ENCODE peak calls at places on chromosomes 12 and 14, in nine cellular contexts. One of them, this sample, is unnamed.

GRCh38 chr12:117646595-117646994 is 285.2 kb upstream of the NOS1 start:
- DNase-seq in stimulated activated CD4-positive, alpha-beta T cell treated with anti-CD3 and anti-CD28 coated beads, TNF-alpha, amount 100 ng/mL, for 48 hours: no peak
- DNase-seq in IMR-90: no peak
- DNase-seq in mucosa of gallbladder: no peak
- DNase-seq in pancreas: no peak
- DNase-seq in neural crest cell: no peak
- DNase-seq in pons: no peak
- DNase-seq in uterus: no peak
- DNase-seq in activated CD8-positive, alpha-beta memory T cell treated with anti-CD3 and anti-CD28 coated beads, Interleukin-2, amount 50 U/mL, for 48 hours: no peak
- DNase-seq in this sample: no peak

GRCh38 chr14:89251066-89251465 is 166.0 kb downstream of the FOXN3 start:
- DNase-seq in uterus: no peak
- DNase-seq in mucosa of gallbladder: no peak
- DNase-seq in neural crest cell: no peak
- DNase-seq in IMR-90: peak
- DNase-seq in activated CD8-positive, alpha-beta memory T cell treated with anti-CD3 and anti-CD28 coated beads, Interleukin-2, amount 50 U/mL, for 48 hours: no peak
- DNase-seq in stimulated activated CD4-positive, alpha-beta T cell treated with anti-CD3 and anti-CD28 coated beads, TNF-alpha, amount 100 ng/mL, for 48 hours: no peak
- DNase-seq in pons: no peak
- DNase-seq in pancreas: no peak
- DNase-seq in this sample: no peak

GRCh38 chr12:88644946-88645702 is 64.9 kb upstream of the KITLG start:
- DNase-seq in pons: no peak
- DNase-seq in stimulated activated CD4-positive, alpha-beta T cell treated with anti-CD3 and anti-CD28 coated beads, TNF-alpha, amount 100 ng/mL, for 48 hours: no peak
- DNase-seq in activated CD8-positive, alpha-beta memory T cell treated with anti-CD3 and anti-CD28 coated beads, Interleukin-2, amount 50 U/mL, for 48 hours: no peak
- DNase-seq in pancreas: no peak
- DNase-seq in mucosa of gallbladder: no peak
- DNase-seq in IMR-90: no peak
- DNase-seq in uterus: no peak
- DNase-seq in neural crest cell: no peak
- DNase-seq in this sample: no peak

GRCh38 chr12:57182918-57183575 is 33.5 kb upstream of the NXPH4 start:
- DNase-seq in stimulated activated CD4-positive, alpha-beta T cell treated with anti-CD3 and anti-CD28 coated beads, TNF-alpha, amount 100 ng/mL, for 48 hours: peak
- DNase-seq in pancreas: peak
- DNase-seq in IMR-90: peak
- DNase-seq in pons: peak
- DNase-seq in neural crest cell: peak
- DNase-seq in uterus: peak
- DNase-seq in activated CD8-positive, alpha-beta memory T cell treated with anti-CD3 and anti-CD28 coated beads, Interleukin-2, amount 50 U/mL, for 48 hours: peak
- DNase-seq in mucosa of gallbladder: peak
- DNase-seq in this sample: no peak

GRCh38 chr12:58566599-58566998 is 353.7 kb downstream of the LRIG3 start:
- DNase-seq in stimulated activated CD4-positive, alpha-beta T cell treated with anti-CD3 and anti-CD28 coated beads, TNF-alpha, amount 100 ng/mL, for 48 hours: no peak
- DNase-seq in pons: no peak
- DNase-seq in activated CD8-positive, alpha-beta memory T cell treated with anti-CD3 and anti-CD28 coated beads, Interleukin-2, amount 50 U/mL, for 48 hours: no peak
- DNase-seq in uterus: no peak
- DNase-seq in pancreas: no peak
- DNase-seq in IMR-90: peak
- DNase-seq in neural crest cell: no peak
- DNase-seq in mucosa of gallbladder: no peak
- DNase-seq in this sample: no peak

GRCh38 chr14:52299692-52300278 is 14.3 kb upstream of the PTGER2 start:
- DNase-seq in activated CD8-positive, alpha-beta memory T cell treated with anti-CD3 and anti-CD28 coated beads, Interleukin-2, amount 50 U/mL, for 48 hours: no peak
- DNase-seq in uterus: no peak
- DNase-seq in IMR-90: peak
- DNase-seq in pancreas: no peak
- DNase-seq in mucosa of gallbladder: no peak
- DNase-seq in pons: peak
- DNase-seq in stimulated activated CD4-positive, alpha-beta T cell treated with anti-CD3 and anti-CD28 coated beads, TNF-alpha, amount 100 ng/mL, for 48 hours: no peak
- DNase-seq in neural crest cell: no peak
- DNase-seq in this sample: no peak

GRCh38 chr14:93712079-93712837 is 76.0 kb downstream of the PRIMA1 start:
- DNase-seq in neural crest cell: no peak
- DNase-seq in uterus: no peak
- DNase-seq in activated CD8-positive, alpha-beta memory T cell treated with anti-CD3 and anti-CD28 coated beads, Interleukin-2, amount 50 U/mL, for 48 hours: no peak
- DNase-seq in stimulated activated CD4-positive, alpha-beta T cell treated with anti-CD3 and anti-CD28 coated beads, TNF-alpha, amount 100 ng/mL, for 48 hours: no peak
- DNase-seq in pancreas: no peak
- DNase-seq in IMR-90: no peak
- DNase-seq in mucosa of gallbladder: no peak
- DNase-seq in pons: no peak
- DNase-seq in this sample: peak

GRCh38 chr12:11144297-11144696 is 9.9 kb upstream of the TAS2R30 start:
- DNase-seq in IMR-90: no peak
- DNase-seq in neural crest cell: no peak
- DNase-seq in mucosa of gallbladder: no peak
- DNase-seq in uterus: no peak
- DNase-seq in activated CD8-positive, alpha-beta memory T cell treated with anti-CD3 and anti-CD28 coated beads, Interleukin-2, amount 50 U/mL, for 48 hours: no peak
- DNase-seq in stimulated activated CD4-positive, alpha-beta T cell treated with anti-CD3 and anti-CD28 coated beads, TNF-alpha, amount 100 ng/mL, for 48 hours: no peak
- DNase-seq in pancreas: no peak
- DNase-seq in pons: no peak
- DNase-seq in this sample: no peak

GRCh38 chr12:109377139-109377685 is 29.5 kb downstream of the MYO1H start:
- DNase-seq in uterus: no peak
- DNase-seq in IMR-90: no peak
- DNase-seq in pons: no peak
- DNase-seq in stimulated activated CD4-positive, alpha-beta T cell treated with anti-CD3 and anti-CD28 coated beads, TNF-alpha, amount 100 ng/mL, for 48 hours: no peak
- DNase-seq in neural crest cell: no peak
- DNase-seq in pancreas: no peak
- DNase-seq in activated CD8-positive, alpha-beta memory T cell treated with anti-CD3 and anti-CD28 coated beads, Interleukin-2, amount 50 U/mL, for 48 hours: no peak
- DNase-seq in mucosa of gallbladder: no peak
- DNase-seq in this sample: no peak

GRCh38 chr14:60102389-60102788 is 10.7 kb downstream of the PCNX4 start:
- DNase-seq in mucosa of gallbladder: no peak
- DNase-seq in pancreas: no peak
- DNase-seq in stimulated activated CD4-positive, alpha-beta T cell treated with anti-CD3 and anti-CD28 coated beads, TNF-alpha, amount 100 ng/mL, for 48 hours: no peak
- DNase-seq in activated CD8-positive, alpha-beta memory T cell treated with anti-CD3 and anti-CD28 coated beads, Interleukin-2, amount 50 U/mL, for 48 hours: no peak
- DNase-seq in IMR-90: peak
- DNase-seq in pons: no peak
- DNase-seq in neural crest cell: no peak
- DNase-seq in uterus: no peak
- DNase-seq in this sample: no peak

GRCh38 chr14:100709252-100709955 is 17.3 kb upstream of the DLK1 start:
- DNase-seq in pancreas: no peak
- DNase-seq in IMR-90: peak
- DNase-seq in activated CD8-positive, alpha-beta memory T cell treated with anti-CD3 and anti-CD28 coated beads, Interleukin-2, amount 50 U/mL, for 48 hours: no peak
- DNase-seq in mucosa of gallbladder: no peak
- DNase-seq in uterus: no peak
- DNase-seq in pons: no peak
- DNase-seq in neural crest cell: peak
- DNase-seq in stimulated activated CD4-positive, alpha-beta T cell treated with anti-CD3 and anti-CD28 coated beads, TNF-alpha, amount 100 ng/mL, for 48 hours: no peak
- DNase-seq in this sample: no peak

GRCh38 chr12:132327351-132328171 is 1.8 kb downstream of the GALNT9 start:
- DNase-seq in IMR-90: peak
- DNase-seq in pancreas: peak
- DNase-seq in neural crest cell: no peak
- DNase-seq in uterus: peak
- DNase-seq in mucosa of gallbladder: peak
- DNase-seq in pons: peak
- DNase-seq in stimulated activated CD4-positive, alpha-beta T cell treated with anti-CD3 and anti-CD28 coated beads, TNF-alpha, amount 100 ng/mL, for 48 hours: peak
- DNase-seq in activated CD8-positive, alpha-beta memory T cell treated with anti-CD3 and anti-CD28 coated beads, Interleukin-2, amount 50 U/mL, for 48 hours: peak
- DNase-seq in this sample: no peak

GRCh38 chr12:50282581-50283229 is 615 bp downstream of the LIMA1 start:
- DNase-seq in stimulated activated CD4-positive, alpha-beta T cell treated with anti-CD3 and anti-CD28 coated beads, TNF-alpha, amount 100 ng/mL, for 48 hours: no peak
- DNase-seq in mucosa of gallbladder: no peak
- DNase-seq in neural crest cell: no peak
- DNase-seq in activated CD8-positive, alpha-beta memory T cell treated with anti-CD3 and anti-CD28 coated beads, Interleukin-2, amount 50 U/mL, for 48 hours: no peak
- DNase-seq in IMR-90: peak
- DNase-seq in pancreas: peak
- DNase-seq in pons: no peak
- DNase-seq in uterus: peak
- DNase-seq in this sample: no peak

GRCh38 chr12:106276032-106276728 is 26.4 kb upstream of the TCP11L2 start:
- DNase-seq in pons: no peak
- DNase-seq in neural crest cell: no peak
- DNase-seq in stimulated activated CD4-positive, alpha-beta T cell treated with anti-CD3 and anti-CD28 coated beads, TNF-alpha, amount 100 ng/mL, for 48 hours: no peak
- DNase-seq in mucosa of gallbladder: no peak
- DNase-seq in pancreas: no peak
- DNase-seq in IMR-90: no peak
- DNase-seq in activated CD8-positive, alpha-beta memory T cell treated with anti-CD3 and anti-CD28 coated beads, Interleukin-2, amount 50 U/mL, for 48 hours: no peak
- DNase-seq in uterus: no peak
- DNase-seq in this sample: no peak

GRCh38 chr12:29609431-29610215 is 112.1 kb upstream of the OVCH1 start:
- DNase-seq in mucosa of gallbladder: no peak
- DNase-seq in pons: no peak
- DNase-seq in pancreas: no peak
- DNase-seq in uterus: no peak
- DNase-seq in stimulated activated CD4-positive, alpha-beta T cell treated with anti-CD3 and anti-CD28 coated beads, TNF-alpha, amount 100 ng/mL, for 48 hours: no peak
- DNase-seq in activated CD8-positive, alpha-beta memory T cell treated with anti-CD3 and anti-CD28 coated beads, Interleukin-2, amount 50 U/mL, for 48 hours: no peak
- DNase-seq in IMR-90: no peak
- DNase-seq in neural crest cell: no peak
- DNase-seq in this sample: no peak

GRCh38 chr12:113005759-113006158 is 27.4 kb downstream of the OAS2 start:
- DNase-seq in pons: no peak
- DNase-seq in uterus: no peak
- DNase-seq in neural crest cell: no peak
- DNase-seq in IMR-90: no peak
- DNase-seq in stimulated activated CD4-positive, alpha-beta T cell treated with anti-CD3 and anti-CD28 coated beads, TNF-alpha, amount 100 ng/mL, for 48 hours: no peak
- DNase-seq in mucosa of gallbladder: no peak
- DNase-seq in pancreas: no peak
- DNase-seq in activated CD8-positive, alpha-beta memory T cell treated with anti-CD3 and anti-CD28 coated beads, Interleukin-2, amount 50 U/mL, for 48 hours: no peak
- DNase-seq in this sample: no peak

GRCh38 chr12:122870163-122870842 is 25.6 kb downstream of the VPS37B start:
- DNase-seq in activated CD8-positive, alpha-beta memory T cell treated with anti-CD3 and anti-CD28 coated beads, Interleukin-2, amount 50 U/mL, for 48 hours: no peak
- DNase-seq in neural crest cell: no peak
- DNase-seq in mucosa of gallbladder: no peak
- DNase-seq in uterus: no peak
- DNase-seq in IMR-90: no peak
- DNase-seq in pancreas: peak
- DNase-seq in stimulated activated CD4-positive, alpha-beta T cell treated with anti-CD3 and anti-CD28 coated beads, TNF-alpha, amount 100 ng/mL, for 48 hours: no peak
- DNase-seq in pons: no peak
- DNase-seq in this sample: no peak

GRCh38 chr14:63752449-63753169 is 24.7 kb upstream of the SGPP1 start:
- DNase-seq in uterus: no peak
- DNase-seq in pancreas: peak
- DNase-seq in neural crest cell: no peak
- DNase-seq in mucosa of gallbladder: peak
- DNase-seq in pons: peak
- DNase-seq in activated CD8-positive, alpha-beta memory T cell treated with anti-CD3 and anti-CD28 coated beads, Interleukin-2, amount 50 U/mL, for 48 hours: no peak
- DNase-seq in IMR-90: peak
- DNase-seq in stimulated activated CD4-positive, alpha-beta T cell treated with anti-CD3 and anti-CD28 coated beads, TNF-alpha, amount 100 ng/mL, for 48 hours: no peak
- DNase-seq in this sample: no peak

GRCh38 chr14:48973136-48973535 is 613.0 kb downstream of the RPS29 start:
- DNase-seq in neural crest cell: no peak
- DNase-seq in pancreas: no peak
- DNase-seq in mucosa of gallbladder: no peak
- DNase-seq in activated CD8-positive, alpha-beta memory T cell treated with anti-CD3 and anti-CD28 coated beads, Interleukin-2, amount 50 U/mL, for 48 hours: no peak
- DNase-seq in pons: no peak
- DNase-seq in stimulated activated CD4-positive, alpha-beta T cell treated with anti-CD3 and anti-CD28 coated beads, TNF-alpha, amount 100 ng/mL, for 48 hours: no peak
- DNase-seq in uterus: no peak
- DNase-seq in IMR-90: peak
- DNase-seq in this sample: no peak

GRCh38 chr14:78985668-78986073 is 815.5 kb downstream of the NRXN3 start:
- DNase-seq in neural crest cell: no peak
- DNase-seq in stimulated activated CD4-positive, alpha-beta T cell treated with anti-CD3 and anti-CD28 coated beads, TNF-alpha, amount 100 ng/mL, for 48 hours: no peak
- DNase-seq in mucosa of gallbladder: no peak
- DNase-seq in uterus: no peak
- DNase-seq in pancreas: no peak
- DNase-seq in IMR-90: no peak
- DNase-seq in pons: no peak
- DNase-seq in activated CD8-positive, alpha-beta memory T cell treated with anti-CD3 and anti-CD28 coated beads, Interleukin-2, amount 50 U/mL, for 48 hours: no peak
- DNase-seq in this sample: no peak

GRCh38 chr14:67167420-67168109 is 21.7 kb upstream of the GARIN2 start:
- DNase-seq in pons: no peak
- DNase-seq in IMR-90: no peak
- DNase-seq in stimulated activated CD4-positive, alpha-beta T cell treated with anti-CD3 and anti-CD28 coated beads, TNF-alpha, amount 100 ng/mL, for 48 hours: no peak
- DNase-seq in pancreas: no peak
- DNase-seq in uterus: no peak
- DNase-seq in neural crest cell: no peak
- DNase-seq in mucosa of gallbladder: no peak
- DNase-seq in activated CD8-positive, alpha-beta memory T cell treated with anti-CD3 and anti-CD28 coated beads, Interleukin-2, amount 50 U/mL, for 48 hours: no peak
- DNase-seq in this sample: no peak

GRCh38 chr14:68977741-68978549 is 1.2 kb downstream of the ACTN1 start:
- DNase-seq in uterus: peak
- DNase-seq in activated CD8-positive, alpha-beta memory T cell treated with anti-CD3 and anti-CD28 coated beads, Interleukin-2, amount 50 U/mL, for 48 hours: peak
- DNase-seq in mucosa of gallbladder: peak
- DNase-seq in pancreas: peak
- DNase-seq in pons: no peak
- DNase-seq in neural crest cell: peak
- DNase-seq in IMR-90: peak
- DNase-seq in stimulated activated CD4-positive, alpha-beta T cell treated with anti-CD3 and anti-CD28 coated beads, TNF-alpha, amount 100 ng/mL, for 48 hours: no peak
- DNase-seq in this sample: peak

GRCh38 chr12:13028825-13029570 is 15.2 kb upstream of the FAM234B start:
- DNase-seq in stimulated activated CD4-positive, alpha-beta T cell treated with anti-CD3 and anti-CD28 coated beads, TNF-alpha, amount 100 ng/mL, for 48 hours: no peak
- DNase-seq in mucosa of gallbladder: no peak
- DNase-seq in neural crest cell: no peak
- DNase-seq in pancreas: no peak
- DNase-seq in activated CD8-positive, alpha-beta memory T cell treated with anti-CD3 and anti-CD28 coated beads, Interleukin-2, amount 50 U/mL, for 48 hours: no peak
- DNase-seq in IMR-90: no peak
- DNase-seq in uterus: no peak
- DNase-seq in pons: no peak
- DNase-seq in this sample: no peak

GRCh38 chr12:15962760-15963159 is 51.6 kb downstream of the DERA start:
- DNase-seq in pons: no peak
- DNase-seq in uterus: no peak
- DNase-seq in activated CD8-positive, alpha-beta memory T cell treated with anti-CD3 and anti-CD28 coated beads, Interleukin-2, amount 50 U/mL, for 48 hours: no peak
- DNase-seq in stimulated activated CD4-positive, alpha-beta T cell treated with anti-CD3 and anti-CD28 coated beads, TNF-alpha, amount 100 ng/mL, for 48 hours: no peak
- DNase-seq in mucosa of gallbladder: no peak
- DNase-seq in neural crest cell: no peak
- DNase-seq in IMR-90: peak
- DNase-seq in pancreas: no peak
- DNase-seq in this sample: no peak

GRCh38 chr12:4178424-4179184 is 95.0 kb upstream of the CCND2 start:
- DNase-seq in uterus: no peak
- DNase-seq in stimulated activated CD4-positive, alpha-beta T cell treated with anti-CD3 and anti-CD28 coated beads, TNF-alpha, amount 100 ng/mL, for 48 hours: no peak
- DNase-seq in neural crest cell: no peak
- DNase-seq in activated CD8-positive, alpha-beta memory T cell treated with anti-CD3 and anti-CD28 coated beads, Interleukin-2, amount 50 U/mL, for 48 hours: no peak
- DNase-seq in pons: no peak
- DNase-seq in pancreas: no peak
- DNase-seq in mucosa of gallbladder: no peak
- DNase-seq in IMR-90: no peak
- DNase-seq in this sample: no peak

GRCh38 chr12:42704810-42705401 is 115.4 kb upstream of the PRICKLE1 start:
- DNase-seq in IMR-90: no peak
- DNase-seq in mucosa of gallbladder: no peak
- DNase-seq in activated CD8-positive, alpha-beta memory T cell treated with anti-CD3 and anti-CD28 coated beads, Interleukin-2, amount 50 U/mL, for 48 hours: no peak
- DNase-seq in pons: no peak
- DNase-seq in stimulated activated CD4-positive, alpha-beta T cell treated with anti-CD3 and anti-CD28 coated beads, TNF-alpha, amount 100 ng/mL, for 48 hours: no peak
- DNase-seq in neural crest cell: no peak
- DNase-seq in uterus: no peak
- DNase-seq in pancreas: no peak
- DNase-seq in this sample: no peak

GRCh38 chr12:52413202-52413601 is 7.1 kb upstream of the KRT82 start:
- DNase-seq in mucosa of gallbladder: no peak
- DNase-seq in pons: no peak
- DNase-seq in pancreas: no peak
- DNase-seq in neural crest cell: no peak
- DNase-seq in IMR-90: no peak
- DNase-seq in uterus: no peak
- DNase-seq in stimulated activated CD4-positive, alpha-beta T cell treated with anti-CD3 and anti-CD28 coated beads, TNF-alpha, amount 100 ng/mL, for 48 hours: no peak
- DNase-seq in activated CD8-positive, alpha-beta memory T cell treated with anti-CD3 and anti-CD28 coated beads, Interleukin-2, amount 50 U/mL, for 48 hours: no peak
- DNase-seq in this sample: no peak

GRCh38 chr12:57897296-57897974 is 43.9 kb upstream of the ATP23 start:
- DNase-seq in mucosa of gallbladder: no peak
- DNase-seq in pancreas: no peak
- DNase-seq in pons: no peak
- DNase-seq in activated CD8-positive, alpha-beta memory T cell treated with anti-CD3 and anti-CD28 coated beads, Interleukin-2, amount 50 U/mL, for 48 hours: no peak
- DNase-seq in neural crest cell: no peak
- DNase-seq in stimulated activated CD4-positive, alpha-beta T cell treated with anti-CD3 and anti-CD28 coated beads, TNF-alpha, amount 100 ng/mL, for 48 hours: no peak
- DNase-seq in IMR-90: no peak
- DNase-seq in uterus: no peak
- DNase-seq in this sample: no peak

GRCh38 chr12:108320503-108321293 is 18.4 kb downstream of the CMKLR1 start:
- DNase-seq in pancreas: no peak
- DNase-seq in mucosa of gallbladder: no peak
- DNase-seq in pons: no peak
- DNase-seq in activated CD8-positive, alpha-beta memory T cell treated with anti-CD3 and anti-CD28 coated beads, Interleukin-2, amount 50 U/mL, for 48 hours: no peak
- DNase-seq in neural crest cell: no peak
- DNase-seq in IMR-90: no peak
- DNase-seq in stimulated activated CD4-positive, alpha-beta T cell treated with anti-CD3 and anti-CD28 coated beads, TNF-alpha, amount 100 ng/mL, for 48 hours: no peak
- DNase-seq in uterus: no peak
- DNase-seq in this sample: no peak

GRCh38 chr12:45192041-45192695 is 23.7 kb upstream of the ANO6 start:
- DNase-seq in stimulated activated CD4-positive, alpha-beta T cell treated with anti-CD3 and anti-CD28 coated beads, TNF-alpha, amount 100 ng/mL, for 48 hours: no peak
- DNase-seq in pancreas: no peak
- DNase-seq in uterus: no peak
- DNase-seq in mucosa of gallbladder: peak
- DNase-seq in IMR-90: peak
- DNase-seq in pons: no peak
- DNase-seq in activated CD8-positive, alpha-beta memory T cell treated with anti-CD3 and anti-CD28 coated beads, Interleukin-2, amount 50 U/mL, for 48 hours: no peak
- DNase-seq in neural crest cell: no peak
- DNase-seq in this sample: no peak

GRCh38 chr12:92726865-92727264 is 24.1 kb downstream of the PLEKHG7 start:
- DNase-seq in mucosa of gallbladder: no peak
- DNase-seq in activated CD8-positive, alpha-beta memory T cell treated with anti-CD3 and anti-CD28 coated beads, Interleukin-2, amount 50 U/mL, for 48 hours: no peak
- DNase-seq in uterus: no peak
- DNase-seq in pons: no peak
- DNase-seq in stimulated activated CD4-positive, alpha-beta T cell treated with anti-CD3 and anti-CD28 coated beads, TNF-alpha, amount 100 ng/mL, for 48 hours: no peak
- DNase-seq in pancreas: no peak
- DNase-seq in neural crest cell: no peak
- DNase-seq in IMR-90: peak
- DNase-seq in this sample: no peak

This sample was measured in osteocyte.